ENCODE peak calls at places on chromosomes 13 and 19, in six cellular contexts. One of them, this sample, is unnamed. For H3K36me3 and H3K27me3, the result is how much of the 10 kb centered on the place peaks cover.

GRCh38 chr19:58474291-58474996 is 1.7 kb upstream of the ZNF446 start:
- DNase-seq in stomach: no peak
- DNase-seq in left ventricle myocardium inferior: no peak
- DNase-seq in keratinocyte: no peak
- DNase-seq in colonic mucosa: no peak
- DNase-seq in uterus: no peak
- DNase-seq in this sample: no peak

GRCh38 chr19:7988307-7988706 is 17.1 kb downstream of the ELAVL1 start:
- DNase-seq in colonic mucosa: no peak
- DNase-seq in left ventricle myocardium inferior: no peak
- DNase-seq in stomach: no peak
- DNase-seq in keratinocyte: no peak
- DNase-seq in uterus: no peak
- DNase-seq in this sample: peak

GRCh38 chr13:101572456-101572855 is 120.0 kb downstream of the ITGBL1 start:
- DNase-seq in colonic mucosa: no peak
- DNase-seq in stomach: no peak
- DNase-seq in uterus: no peak
- DNase-seq in keratinocyte: no peak
- DNase-seq in left ventricle myocardium inferior: no peak
- DNase-seq in this sample: no peak

GRCh38 chr13:43424386-43424785 is 362.4 kb downstream of the ENOX1 start:
- DNase-seq in colonic mucosa: no peak
- DNase-seq in left ventricle myocardium inferior: no peak
- DNase-seq in stomach: no peak
- DNase-seq in uterus: no peak
- DNase-seq in keratinocyte: no peak
- DNase-seq in this sample: no peak

GRCh38 chr13:19860884-19861655 is 2.4 kb downstream of the ZMYM5 start:
- DNase-seq in keratinocyte: no peak
- DNase-seq in uterus: no peak
- DNase-seq in left ventricle myocardium inferior: no peak
- DNase-seq in stomach: no peak
- DNase-seq in colonic mucosa: no peak
- DNase-seq in this sample: peak

GRCh38 chr19:823565-824121 is 1.9 kb upstream of the PLPPR3 start:
- DNase-seq in colonic mucosa: no peak
- DNase-seq in stomach: no peak
- DNase-seq in uterus: no peak
- DNase-seq in keratinocyte: no peak
- DNase-seq in left ventricle myocardium inferior: no peak
- DNase-seq in this sample: no peak

GRCh38 chr19:49421039-49421877 is 2.0 kb downstream of the PTH2 start:
- DNase-seq in colonic mucosa: peak
- DNase-seq in keratinocyte: no peak
- DNase-seq in uterus: peak
- DNase-seq in left ventricle myocardium inferior: peak
- DNase-seq in stomach: peak
- DNase-seq in this sample: peak

GRCh38 chr19:53422551-53422950 is 9.2 kb upstream of the ZNF761 start:
- DNase-seq in left ventricle myocardium inferior: no peak
- DNase-seq in colonic mucosa: no peak
- DNase-seq in uterus: no peak
- DNase-seq in stomach: no peak
- DNase-seq in keratinocyte: no peak
- DNase-seq in this sample: no peak

GRCh38 chr19:7467009-7467989 is 21.5 kb downstream of the PEX11G start:
- DNase-seq in colonic mucosa: no peak
- DNase-seq in stomach: no peak
- DNase-seq in keratinocyte: no peak
- DNase-seq in uterus: no peak
- DNase-seq in left ventricle myocardium inferior: no peak
- DNase-seq in this sample: no peak

GRCh38 chr13:20495087-20496023 is 30.3 kb downstream of the CRYL1 start:
- DNase-seq in colonic mucosa: peak
- DNase-seq in left ventricle myocardium inferior: no peak
- DNase-seq in uterus: peak
- DNase-seq in stomach: peak
- DNase-seq in keratinocyte: no peak
- DNase-seq in this sample: peak

GRCh38 chr19:44847144-44848035 is 1.3 kb downstream of the NECTIN2 start:
- DNase-seq in uterus: peak
- DNase-seq in left ventricle myocardium inferior: peak
- DNase-seq in colonic mucosa: peak
- DNase-seq in stomach: peak
- DNase-seq in keratinocyte: no peak
- DNase-seq in this sample: peak

GRCh38 chr13:47216176-47216822 is 319.4 kb upstream of the HTR2A start:
- DNase-seq in colonic mucosa: no peak
- DNase-seq in uterus: no peak
- DNase-seq in left ventricle myocardium inferior: no peak
- DNase-seq in keratinocyte: peak
- DNase-seq in stomach: no peak
- DNase-seq in this sample: peak

GRCh38 chr19:13987101-13987890 is 18.8 kb downstream of the RFX1 start:
- DNase-seq in keratinocyte: no peak
- DNase-seq in left ventricle myocardium inferior: peak
- DNase-seq in uterus: no peak
- DNase-seq in colonic mucosa: no peak
- DNase-seq in stomach: peak
- DNase-seq in this sample: no peak

GRCh38 chr19:29873024-29873800 is 61.4 kb downstream of the CCNE1 start:
- DNase-seq in colonic mucosa: peak
- DNase-seq in keratinocyte: no peak
- DNase-seq in stomach: peak
- DNase-seq in left ventricle myocardium inferior: peak
- DNase-seq in uterus: peak
- DNase-seq in this sample: no peak

GRCh38 chr19:2166741-2167738 is 3.3 kb downstream of the DOT1L start:
- DNase-seq in keratinocyte: no peak
- DNase-seq in uterus: peak
- DNase-seq in colonic mucosa: peak
- DNase-seq in stomach: peak
- DNase-seq in left ventricle myocardium inferior: peak
- DNase-seq in this sample: no peak

GRCh38 chr19:32287811-32288227 is 57.6 kb upstream of the ZNF507 start:
- DNase-seq in left ventricle myocardium inferior: peak
- DNase-seq in keratinocyte: no peak
- DNase-seq in stomach: peak
- DNase-seq in uterus: peak
- DNase-seq in colonic mucosa: peak
- DNase-seq in this sample: peak

GRCh38 chr13:108070491-108070890 is 144.8 kb downstream of the LIG4 start:
- DNase-seq in keratinocyte: no peak
- DNase-seq in uterus: no peak
- DNase-seq in colonic mucosa: no peak
- DNase-seq in left ventricle myocardium inferior: no peak
- DNase-seq in stomach: no peak
- DNase-seq in this sample: no peak

GRCh38 chr13:74056829-74057564 is 77.2 kb downstream of the KLF12 start:
- DNase-seq in stomach: no peak
- DNase-seq in colonic mucosa: no peak
- DNase-seq in keratinocyte: no peak
- DNase-seq in uterus: peak
- DNase-seq in left ventricle myocardium inferior: peak
- DNase-seq in this sample: peak

GRCh38 chr19:41695745-41696144 is 7.7 kb upstream of the CEACAM7 start:
- DNase-seq in stomach: no peak
- DNase-seq in colonic mucosa: peak
- DNase-seq in uterus: no peak
- DNase-seq in left ventricle myocardium inferior: no peak
- DNase-seq in keratinocyte: no peak
- DNase-seq in this sample: no peak

GRCh38 chr19:2613507-2614295 is 88.8 kb downstream of the GNG7 start:
- DNase-seq in stomach: peak
- DNase-seq in left ventricle myocardium inferior: peak
- DNase-seq in colonic mucosa: no peak
- DNase-seq in uterus: no peak
- DNase-seq in keratinocyte: no peak
- DNase-seq in this sample: no peak

GRCh38 chr19:12720851-12721655 is 2.7 kb downstream of the TNPO2 start:
- DNase-seq in left ventricle myocardium inferior: no peak
- DNase-seq in uterus: peak
- DNase-seq in colonic mucosa: peak
- DNase-seq in keratinocyte: no peak
- DNase-seq in stomach: no peak
- DNase-seq in this sample: no peak

GRCh38 chr13:112990783-112991182 is 21.8 kb downstream of the MCF2L start:
- DNase-seq in colonic mucosa: peak
- DNase-seq in stomach: peak
- DNase-seq in left ventricle myocardium inferior: no peak
- DNase-seq in uterus: no peak
- DNase-seq in keratinocyte: no peak
- DNase-seq in this sample: no peak

GRCh38 chr13:26384587-26384986 is 130.7 kb downstream of the CDK8 start:
- DNase-seq in stomach: no peak
- DNase-seq in left ventricle myocardium inferior: no peak
- DNase-seq in colonic mucosa: no peak
- DNase-seq in uterus: no peak
- DNase-seq in keratinocyte: no peak
- DNase-seq in this sample: no peak

GRCh38 chr13:107299717-107300116 is 731.8 kb upstream of the ARGLU1 start:
- DNase-seq in keratinocyte: no peak
- DNase-seq in uterus: no peak
- DNase-seq in stomach: no peak
- DNase-seq in colonic mucosa: no peak
- DNase-seq in left ventricle myocardium inferior: no peak
- DNase-seq in this sample: peak

GRCh38 chr19:38449518-38449917 is 16.0 kb downstream of the RYR1 start:
- DNase-seq in uterus: no peak
- DNase-seq in left ventricle myocardium inferior: no peak
- DNase-seq in colonic mucosa: no peak
- DNase-seq in stomach: no peak
- DNase-seq in keratinocyte: no peak
- DNase-seq in this sample: no peak

GRCh38 chr13:48155850-48156249 is 60.9 kb upstream of the MED4 start:
- DNase-seq in uterus: no peak
- DNase-seq in left ventricle myocardium inferior: no peak
- DNase-seq in stomach: no peak
- DNase-seq in colonic mucosa: no peak
- DNase-seq in keratinocyte: peak
- DNase-seq in this sample: peak

GRCh38 chr13:46469064-46469463 is 82.0 kb upstream of the RUBCNL start:
- DNase-seq in colonic mucosa: no peak
- DNase-seq in stomach: no peak
- DNase-seq in uterus: no peak
- DNase-seq in keratinocyte: no peak
- DNase-seq in left ventricle myocardium inferior: no peak
- DNase-seq in this sample: no peak

GRCh38 chr19:43956827-43957226 is 5.8 kb downstream of the ZNF221 start:
- DNase-seq in colonic mucosa: no peak
- DNase-seq in left ventricle myocardium inferior: no peak
- DNase-seq in stomach: no peak
- DNase-seq in keratinocyte: no peak
- DNase-seq in uterus: no peak
- DNase-seq in this sample: no peak

GRCh38 chr13:23748109-23748508 is 141.1 kb downstream of the MIPEP start:
- DNase-seq in colonic mucosa: no peak
- DNase-seq in uterus: no peak
- DNase-seq in stomach: no peak
- DNase-seq in keratinocyte: no peak
- DNase-seq in left ventricle myocardium inferior: no peak
- DNase-seq in this sample: no peak

GRCh38 chr19:10286803-10287737 is at the start of gene ICAM4:
- DNase-seq in stomach: peak
- DNase-seq in colonic mucosa: peak
- DNase-seq in left ventricle myocardium inferior: peak
- DNase-seq in uterus: peak
- DNase-seq in keratinocyte: no peak
- DNase-seq in this sample: peak

GRCh38 chr13:47598340-47598911 is 402.6 kb downstream of the SUCLA2 start:
- DNase-seq in left ventricle myocardium inferior: no peak
- DNase-seq in colonic mucosa: no peak
- DNase-seq in uterus: no peak
- DNase-seq in stomach: no peak
- DNase-seq in keratinocyte: no peak
- DNase-seq in this sample: peak

GRCh38 chr19:56477429-56478338 is 539 bp upstream of the ZNF667 start:
- DNase-seq in keratinocyte: peak
- DNase-seq in left ventricle myocardium inferior: peak
- DNase-seq in uterus: peak
- DNase-seq in colonic mucosa: peak
- DNase-seq in stomach: peak
- DNase-seq in this sample: peak

GRCh38 chr19:56476671-56477428 is at the start of gene ZNF667:
- DNase-seq in stomach: no peak
- DNase-seq in keratinocyte: no peak
- DNase-seq in uterus: no peak
- DNase-seq in left ventricle myocardium inferior: peak
- DNase-seq in colonic mucosa: peak
- DNase-seq in this sample: peak

GRCh38 chr19:56476093-56476492 is 1.1 kb downstream of the ZNF667 start:
- DNase-seq in stomach: no peak
- DNase-seq in colonic mucosa: no peak
- DNase-seq in uterus: no peak
- DNase-seq in keratinocyte: no peak
- DNase-seq in left ventricle myocardium inferior: no peak
- DNase-seq in this sample: no peak
- TF ChIP-seq CTCF in stomach: no peak
- TF ChIP-seq CTCF in colonic mucosa: no peak
- TF ChIP-seq CTCF in uterus: no peak
- TF ChIP-seq CTCF in keratinocyte: no peak
- TF ChIP-seq CTCF in left ventricle myocardium inferior: no peak
- TF ChIP-seq CTCF in this sample: no peak

GRCh38 chr19:15111758-15112157 is 4.6 kb downstream of the SYDE1 start:
- DNase-seq in keratinocyte: no peak
- DNase-seq in colonic mucosa: no peak
- DNase-seq in uterus: no peak
- DNase-seq in left ventricle myocardium inferior: no peak
- DNase-seq in stomach: no peak
- DNase-seq in this sample: no peak
- H3K36me3 ChIP-seq in keratinocyte: under half
- H3K36me3 ChIP-seq in colonic mucosa: under half
- H3K36me3 ChIP-seq in uterus: under half
- H3K36me3 ChIP-seq in left ventricle myocardium inferior: half or more
- H3K36me3 ChIP-seq in stomach: half or more
- H3K36me3 ChIP-seq in this sample: under half

DNA sequence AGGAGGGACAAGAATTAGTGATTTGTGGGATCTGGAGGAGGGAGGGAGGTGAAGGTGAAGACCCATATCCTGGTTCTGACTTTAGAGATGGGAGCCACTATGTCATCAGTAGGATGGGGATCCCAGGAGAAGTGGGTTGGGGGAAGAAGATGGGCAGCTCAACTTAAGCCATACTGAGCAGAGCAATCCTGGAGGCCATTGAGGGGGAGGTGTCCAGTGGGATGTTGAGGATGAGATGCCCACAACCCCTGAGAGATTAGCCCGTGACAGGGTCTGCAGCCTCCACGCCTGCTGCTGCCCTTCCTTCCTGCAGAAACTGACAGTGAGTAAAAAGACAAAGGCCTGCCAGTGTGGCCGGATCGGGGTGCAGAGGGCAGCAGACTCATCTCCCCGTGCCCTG is 11.2 kb upstream of the SIGLEC6 start:
- DNase-seq in left ventricle myocardium inferior: no peak
- DNase-seq in uterus: no peak
- DNase-seq in colonic mucosa: no peak
- DNase-seq in stomach: no peak
- DNase-seq in keratinocyte: no peak
- DNase-seq in this sample: no peak
- H3K27me3 ChIP-seq in left ventricle myocardium inferior: half or more
- H3K27me3 ChIP-seq in uterus: under half
- H3K27me3 ChIP-seq in colonic mucosa: under half
- H3K27me3 ChIP-seq in stomach: under half
- H3K27me3 ChIP-seq in keratinocyte: under half
- H3K27me3 ChIP-seq in this sample: under half

GRCh38 chr19:55638864-55639359 is 1.9 kb upstream of the ZNF580 start:
- DNase-seq in left ventricle myocardium inferior: no peak
- DNase-seq in stomach: no peak
- DNase-seq in uterus: no peak
- DNase-seq in colonic mucosa: no peak
- DNase-seq in keratinocyte: no peak
- DNase-seq in this sample: no peak
- TF ChIP-seq CTCF in left ventricle myocardium inferior: peak
- TF ChIP-seq CTCF in stomach: no peak
- TF ChIP-seq CTCF in uterus: peak
- TF ChIP-seq CTCF in colonic mucosa: no peak
- TF ChIP-seq CTCF in keratinocyte: peak
- TF ChIP-seq CTCF in this sample: peak